ENCODE peak calls at places on chromosome 21, in ten cellular contexts. U, O, C, W, L, S, G, H, B and A are unnamed samples.

GRCh38 chr21:34260598-34260997 is 103.2 kb upstream of the KCNE2 start:
- DNase-seq in C (no peak), S (no peak), G (no peak), L (no peak), W (no peak), U (no peak), H (no peak), B (no peak), O (no peak), A (no peak)

GRCh38 chr21:33197546-33197945 is 32.2 kb upstream of the IFNAR2 start:
- DNase-seq in G (peak; percentile 82), O (no peak), B (no peak), W (peak; percentile 36), U (no peak), H (no peak), L (peak; percentile 70), S (no peak), C (no peak), A (no peak)

GRCh38 chr21:26495283-26495849 is 77.7 kb downstream of the CYYR1 start:
- DNase-seq in W (no peak), O (no peak), S (no peak), L (no peak), H (no peak), G (no peak), B (no peak), C (no peak), U (no peak), A (no peak)

GRCh38 chr21:34215911-34216310 is 142.5 kb downstream of the MRPS6 start:
- DNase-seq in O (no peak), U (peak; percentile 31), S (no peak), G (no peak), W (no peak), B (no peak), H (no peak), L (peak; percentile 40), C (no peak), A (no peak)

GRCh38 chr21:26470361-26471115 is 102.5 kb downstream of the CYYR1 start:
- DNase-seq in G (no peak), W (no peak), O (no peak), C (no peak), L (no peak), B (no peak), H (no peak), U (no peak), S (no peak), A (no peak)

GRCh38 chr21:33266784-33267135 is 593 bp downstream of the IL10RB start:
- DNase-seq in S (no peak), L (no peak), W (peak; percentile 28), H (no peak), G (no peak), B (no peak), C (no peak), U (no peak), O (no peak), A (peak; percentile 75)

GRCh38 chr21:31580866-31581276 is 78.6 kb upstream of the SOD1 start:
- DNase-seq in W (peak; percentile 75), B (peak; percentile 72), H (no peak), U (peak; percentile 75), O (peak; percentile 58), C (no peak), L (peak; percentile 70), S (peak; percentile 70), G (peak; percentile 62), A (peak; percentile 71)

GRCh38 chr21:29018540-29018939 is 609 bp downstream of the RWDD2B start:
- DNase-seq in H (no peak), L (no peak), U (peak; percentile 28), O (no peak), G (no peak), S (no peak), B (peak; percentile 20), W (no peak), C (no peak), A (no peak)

GRCh38 chr21:33949516-33950424 is 34.2 kb upstream of the ATP5PO start:
- DNase-seq in B (no peak), U (no peak), S (no peak), G (no peak), L (no peak), W (no peak), C (no peak), H (no peak), O (no peak), A (no peak)

GRCh38 chr21:24115141-24115540 is 1492.1 kb downstream of the MRPL39 start:
- DNase-seq in L (no peak), O (no peak), U (no peak), G (no peak), H (no peak), S (no peak), B (no peak), W (no peak), C (no peak), A (no peak)

GRCh38 chr21:29155118-29155932 is 24.9 kb downstream of the MAP3K7CL start:
- DNase-seq in W (no peak), H (peak; percentile 52), L (peak; percentile 83), C (peak; percentile 84), U (peak; percentile 77), B (peak; percentile 79), S (peak; percentile 84), G (no peak), O (peak; percentile 22), A (peak; percentile 71)

GRCh38 chr21:28427356-28428022 is 565.2 kb downstream of the LTN1 start:
- DNase-seq in U (peak; percentile 39), C (no peak), O (no peak), G (no peak), H (no peak), L (no peak), S (no peak), W (no peak), B (peak; percentile 43), A (no peak)

GRCh38 chr21:31555741-31556191 is 103.7 kb upstream of the SOD1 start:
- DNase-seq in G (no peak), S (no peak), U (no peak), W (no peak), B (no peak), H (no peak), O (no peak), L (no peak), C (peak; percentile 1), A (peak; percentile 1)

GRCh38 chr21:24118738-24119470 is 1488.4 kb downstream of the MRPL39 start:
- DNase-seq in H (no peak), B (peak; percentile 11), L (no peak), U (no peak), C (no peak), W (no peak), S (peak; percentile 33), G (no peak), O (no peak), A (no peak)

GRCh38 chr21:31967334-31967733 is 94.5 kb downstream of the HUNK start:
- DNase-seq in C (no peak), H (no peak), W (no peak), B (no peak), O (no peak), S (no peak), U (no peak), L (no peak), G (no peak), A (no peak)

GRCh38 chr21:14685568-14685967 is 139.5 kb upstream of the SAMSN1 start:
- DNase-seq in W (no peak), H (no peak), O (no peak), G (no peak), L (no peak), B (no peak), S (no peak), U (no peak), C (no peak), A (no peak)

GRCh38 chr21:28067015-28067414 is 925.7 kb downstream of the LTN1 start:
- DNase-seq in B (no peak), C (no peak), W (no peak), G (no peak), S (no peak), U (no peak), O (no peak), L (no peak), H (no peak), A (no peak)

DNA sequence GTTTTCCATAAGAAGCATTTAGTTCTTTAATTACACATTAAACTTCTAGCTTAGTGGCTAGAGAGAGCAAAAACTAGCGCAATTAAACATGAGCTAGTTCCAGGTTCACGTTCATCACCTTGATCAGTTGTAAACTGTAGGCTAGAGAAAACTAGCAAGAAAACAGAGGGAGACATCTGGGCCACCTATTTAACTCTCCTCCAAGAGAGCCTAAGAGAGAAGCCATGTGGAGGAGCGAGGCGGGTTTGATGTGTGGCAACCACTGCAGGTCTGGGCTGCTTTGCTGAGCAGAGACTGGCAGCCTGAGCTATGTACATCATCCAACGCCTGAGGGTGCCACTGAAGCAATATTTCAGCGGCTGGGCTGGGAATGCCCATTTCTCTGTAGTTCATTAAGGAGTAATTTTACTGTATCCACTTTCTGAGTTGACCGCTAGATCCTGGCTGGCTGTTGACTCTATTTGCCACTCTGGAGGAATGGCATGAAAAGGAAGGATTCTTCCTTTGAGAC is 252.9 kb downstream of the DYRK1A start:
- DNase-seq in S (no peak), U (no peak), C (no peak), B (no peak), G (no peak), H (no peak), O (no peak), W (no peak), L (peak; percentile 33), A (no peak)
- TF ChIP-seq CTCF in S (no peak), U (no peak), C (no peak), B (no peak), G (no peak), H (no peak), O (no peak), W (no peak), L (no peak), A (no peak)

GRCh38 chr21:37370152-37371040 is 3.8 kb downstream of the DYRK1A start:
- DNase-seq in W (no peak), L (no peak), H (no peak), S (no peak), G (no peak), O (no peak), U (peak; percentile 58), B (peak; percentile 79), C (no peak), A (no peak)
- H3K4me3 ChIP-seq in W (peak overlapping the region; percentile 94), L (no peak overlapping the region), H (peak overlapping the region; percentile 95), S (peak overlapping the region; percentile 39), G (no peak overlapping the region), O (peak overlapping the region; percentile 99), U (peak overlapping the region; percentile 71), B (peak overlapping the region; percentile 86), C (peak overlapping the region; percentile 12), A (peak overlapping the region; percentile 70)

DNA sequence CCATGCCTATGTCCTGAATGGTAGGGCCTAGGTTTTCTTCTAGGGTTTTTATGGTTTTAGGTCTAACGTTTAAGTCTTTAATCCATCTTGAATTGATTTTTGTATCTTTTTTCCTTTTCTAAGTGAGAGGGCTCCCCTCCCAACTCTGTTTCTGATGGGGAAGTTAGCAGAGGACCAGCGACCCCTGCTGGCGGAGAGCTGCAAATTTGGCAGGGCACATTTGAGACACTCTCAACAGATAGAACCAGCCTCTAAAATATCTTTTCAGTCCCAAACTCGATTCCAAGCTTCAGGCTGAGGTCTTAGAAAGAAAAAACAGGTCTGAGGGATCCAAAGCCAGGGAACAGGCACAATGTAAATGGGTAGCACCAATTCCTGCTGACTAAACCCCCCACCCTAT is 32.5 kb downstream of the LRRC3 start:
- DNase-seq in W (no peak), C (no peak), S (peak; percentile 36), B (peak; percentile 38), G (no peak), H (no peak), L (no peak), U (peak; percentile 74), O (no peak), A (no peak)
- TF ChIP-seq CTCF in W (no peak), C (no peak), S (peak; percentile 71), B (peak; percentile 68), G (peak; percentile 21), H (no peak), L (peak; percentile 33), U (peak; percentile 50), O (no peak), A (peak; percentile 40)

GRCh38 chr21:39633770-39634181 is 21.0 kb downstream of the B3GALT5 start:
- DNase-seq in S (peak; percentile 74), W (no peak), C (no peak), L (no peak), H (no peak), U (peak; percentile 96), G (no peak), O (no peak), B (peak; percentile 87), A (no peak)
- H3K4me3 ChIP-seq in S (no peak overlapping the region), W (no peak overlapping the region), C (no peak overlapping the region), L (no peak overlapping the region), H (no peak overlapping the region), U (no peak overlapping the region), G (no peak overlapping the region), O (no peak overlapping the region), B (no peak overlapping the region), A (no peak overlapping the region)